ENCODE peak calls at places on chromosomes 13 and 19, in six cellular contexts. S is choroid plexus epithelial cell, B is cardiac muscle cell, O is endodermal cell, G is left ventricle myocardium inferior, N is aorta. L is an unnamed sample.

GRCh38 chr19:6564393-6564792 is 26.6 kb downstream of the CD70 start:
- DNase-seq in S (peak), B (peak), O (no peak), G (no peak), N (no peak), L (no peak)

GRCh38 chr13:51745236-51745635 is 58.7 kb downstream of the DHRS12 start:
- DNase-seq in S (no peak), B (no peak), O (no peak), G (no peak), N (no peak), L (no peak)

GRCh38 chr13:47798906-47799305 is 202.2 kb downstream of the SUCLA2 start:
- DNase-seq in S (peak), B (peak), O (no peak), G (no peak), N (no peak), L (no peak)

GRCh38 chr13:23500858-23501257 is 67.4 kb upstream of the SACS start:
- DNase-seq in S (peak), B (peak), O (no peak), G (no peak), N (no peak), L (no peak)

GRCh38 chr13:52195052-52195837 is 35.8 kb upstream of the NEK3 start:
- DNase-seq in S (peak), B (peak), O (peak), G (peak), N (peak), L (peak)

GRCh38 chr13:99729745-99730144 is 228.5 kb downstream of the TM9SF2 start:
- DNase-seq in S (no peak), B (no peak), O (no peak), G (no peak), N (no peak), L (no peak)

GRCh38 chr19:46878613-46879375 is 18.0 kb downstream of the ARHGAP35 start:
- DNase-seq in S (peak), B (peak), O (peak), G (no peak), N (no peak), L (no peak)

GRCh38 chr19:24029941-24030636 is 56.9 kb upstream of the ZNF254 start:
- DNase-seq in S (no peak), B (no peak), O (peak), G (no peak), N (no peak), L (no peak)

GRCh38 chr13:57557979-57558529 is 73.5 kb upstream of the PCDH17 start:
- DNase-seq in S (peak), B (peak), O (no peak), G (no peak), N (no peak), L (no peak)

GRCh38 chr13:64453831-64454230 is 2776.3 kb downstream of the PCDH9 start:
- DNase-seq in S (peak), B (peak), O (no peak), G (no peak), N (no peak), L (no peak)

GRCh38 chr19:13918726-13919411 is 12.9 kb downstream of the CC2D1A start:
- DNase-seq in S (no peak), B (no peak), O (no peak), G (no peak), N (no peak), L (no peak)

GRCh38 chr19:52343548-52343947 is 7.5 kb downstream of the ZNF610 start:
- DNase-seq in S (peak), B (peak), O (peak), G (peak), N (no peak), L (peak)

GRCh38 chr19:35123573-35123972 is 8.0 kb downstream of the FXYD3 start:
- DNase-seq in S (no peak), B (no peak), O (no peak), G (peak), N (peak), L (peak)

GRCh38 chr19:24054044-24054935 is 32.7 kb upstream of the ZNF254 start:
- DNase-seq in S (peak), B (peak), O (no peak), G (no peak), N (no peak), L (no peak)

GRCh38 chr19:35295792-35296462 is 4.0 kb downstream of the MAG start:
- DNase-seq in S (no peak), B (no peak), O (peak), G (no peak), N (no peak), L (no peak)

GRCh38 chr19:46841458-46842083 is 9.1 kb downstream of the AP2S1 start:
- DNase-seq in S (peak), B (peak), O (peak), G (peak), N (peak), L (no peak)

GRCh38 chr19:8699908-8700307 is 1.3 kb upstream of the ACTL9 start:
- DNase-seq in S (no peak), B (no peak), O (no peak), G (no peak), N (no peak), L (no peak)

GRCh38 chr13:71704650-71705049 is 162.4 kb downstream of the DACH1 start:
- DNase-seq in S (no peak), B (peak), O (no peak), G (no peak), N (no peak), L (no peak)

GRCh38 chr19:31307270-31307669 is 42.0 kb downstream of the TSHZ3 start:
- DNase-seq in S (no peak), B (no peak), O (no peak), G (no peak), N (no peak), L (no peak)

GRCh38 chr19:49390978-49391304 is 2.9 kb downstream of the KASH5 start:
- DNase-seq in S (no peak), B (no peak), O (no peak), G (no peak), N (no peak), L (no peak)

GRCh38 chr19:40398417-40399056 is 8.6 kb upstream of the HIPK4 start:
- DNase-seq in S (peak), B (no peak), O (peak), G (peak), N (no peak), L (peak)

GRCh38 chr19:3575260-3575741 is 2.6 kb downstream of the HMG20B start:
- DNase-seq in S (peak), B (no peak), O (peak), G (no peak), N (no peak), L (peak)

GRCh38 chr13:21475115-21475514 is 16.0 kb upstream of the ZDHHC20 start:
- DNase-seq in S (no peak), B (no peak), O (no peak), G (no peak), N (no peak), L (no peak)

GRCh38 chr13:108777421-108778420 is 148.3 kb downstream of the MYO16 start:
- DNase-seq in S (peak), B (no peak), O (peak), G (no peak), N (no peak), L (no peak)

GRCh38 chr13:82962422-82962821 is 919.9 kb downstream of the SLITRK1 start:
- DNase-seq in S (peak), B (peak), O (no peak), G (no peak), N (no peak), L (no peak)

GRCh38 chr19:54470991-54471782 is 1.9 kb downstream of the CDC42EP5 start:
- DNase-seq in S (no peak), B (no peak), O (peak), G (peak), N (peak), L (peak)

GRCh38 chr19:4083677-4084546 is 17.2 kb upstream of the ZBTB7A start:
- DNase-seq in S (peak), B (no peak), O (no peak), G (no peak), N (no peak), L (peak)

GRCh38 chr13:22173605-22174004 is 502.7 kb downstream of the FGF9 start:
- DNase-seq in S (peak), B (peak), O (no peak), G (no peak), N (no peak), L (no peak)

GRCh38 chr13:106986033-106986484 is 418.1 kb upstream of the ARGLU1 start:
- DNase-seq in S (peak), B (peak), O (peak), G (peak), N (no peak), L (no peak)

DNA sequence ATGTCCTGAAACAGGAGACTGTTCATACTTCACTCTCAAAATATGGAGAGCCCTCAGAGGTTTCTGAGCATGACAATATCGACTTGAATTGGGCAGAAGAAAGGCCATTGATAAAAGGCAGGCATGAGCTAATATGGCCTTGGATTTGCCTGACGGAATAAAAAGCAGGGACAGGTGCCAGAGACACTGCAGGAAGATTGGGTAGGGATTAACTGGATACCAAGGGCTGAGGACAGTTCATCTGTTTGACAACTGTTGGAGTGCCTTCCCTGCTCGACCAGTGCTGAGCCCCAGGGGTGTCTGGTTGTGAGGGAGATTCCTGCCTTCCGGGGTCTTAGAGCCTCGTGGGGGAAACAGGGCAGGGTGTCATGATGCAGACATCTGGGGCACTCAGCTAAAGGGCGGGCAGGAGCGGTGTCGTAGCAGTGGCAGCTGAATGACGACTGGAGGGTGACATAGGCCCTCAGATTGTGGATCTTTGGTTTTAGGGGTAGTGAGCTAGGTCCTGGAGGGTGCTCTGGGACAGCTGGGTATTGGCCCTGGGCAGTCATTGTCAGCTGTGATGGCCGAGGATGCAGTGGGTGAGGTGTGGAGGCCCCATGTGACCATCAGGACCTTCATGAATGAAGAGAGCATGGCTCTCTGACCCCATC is 12.3 kb downstream of the GATAD2A start:
- DNase-seq in S (no peak), B (no peak), O (no peak), G (no peak), N (no peak), L (no peak)
- H3K4me3 ChIP-seq in S (no peak), B (no peak), O (no peak), G (no peak), N (no peak), L (no peak)

DNA sequence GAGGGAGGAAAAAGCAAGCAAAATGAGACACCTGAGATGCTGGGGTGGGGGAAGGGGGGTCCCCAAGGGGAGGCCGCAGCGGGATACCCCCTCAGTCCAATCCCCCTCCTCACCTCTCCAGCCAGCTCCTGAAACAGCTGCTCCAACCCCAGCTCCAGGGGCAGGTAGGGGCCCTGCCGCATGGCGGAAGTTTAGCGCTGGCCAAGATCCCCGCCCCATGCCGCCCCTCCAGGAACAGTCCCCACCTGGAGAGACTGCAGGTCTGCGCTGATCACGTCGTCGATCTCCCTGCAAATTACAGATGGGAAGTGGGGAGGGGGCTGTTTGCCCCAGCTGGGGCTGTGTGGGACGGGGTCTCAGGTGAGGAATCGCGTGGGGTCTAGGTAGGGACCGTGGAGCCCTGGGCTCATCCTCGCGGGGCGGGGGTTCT is 9.0 kb downstream of the CAPN12 start:
- DNase-seq in S (no peak), B (no peak), O (peak), G (no peak), N (peak), L (peak)
- H3K4me3 ChIP-seq in S (no peak), B (no peak), O (peak), G (no peak), N (no peak), L (peak)

GRCh38 chr13:110394371-110394841 is 87.3 kb downstream of the COL4A2 start:
- DNase-seq in S (peak), B (no peak), O (no peak), G (no peak), N (peak), L (no peak)

GRCh38 chr13:110398564-110399507 is 91.8 kb downstream of the COL4A2 start:
- DNase-seq in S (peak), B (peak), O (no peak), G (no peak), N (peak), L (no peak)

GRCh38 chr13:110397445-110397844 is 90.4 kb downstream of the COL4A2 start:
- DNase-seq in S (peak), B (peak), O (no peak), G (no peak), N (peak), L (no peak)

GRCh38 chr13:110396476-110396875 is 89.4 kb downstream of the COL4A2 start:
- DNase-seq in S (no peak), B (no peak), O (no peak), G (no peak), N (no peak), L (no peak)

GRCh38 chr13:110396913-110397379 is 89.9 kb downstream of the COL4A2 start:
- DNase-seq in S (peak), B (peak), O (no peak), G (peak), N (peak), L (peak)
- H3K4me3 ChIP-seq in S (peak), B (no peak), O (no peak), G (peak), N (no peak), L (no peak)

GRCh38 chr19:17266589-17266974 is 661 bp upstream of the BABAM1 start:
- DNase-seq in S (no peak), B (no peak), O (no peak), G (no peak), N (no peak), L (no peak)
- H3K4me3 ChIP-seq in S (no peak), B (no peak), O (no peak), G (peak), N (no peak), L (no peak)

GRCh38 chr19:16326401-16327130 is 1.9 kb downstream of the KLF2 start:
- DNase-seq in S (no peak), B (peak), O (peak), G (no peak), N (no peak), L (no peak)
- H3K4me3 ChIP-seq in S (peak), B (peak), O (peak), G (peak), N (peak), L (peak)

GRCh38 chr13:36518707-36519106 is 86.4 kb downstream of the CCNA1 start:
- DNase-seq in S (no peak), B (no peak), O (no peak), G (no peak), N (no peak), L (no peak)
- H3K4me3 ChIP-seq in S (no peak), B (no peak), O (no peak), G (no peak), N (no peak), L (no peak)

GRCh38 chr13:101452519-101453485 is at the start of gene ITGBL1:
- DNase-seq in S (peak), B (peak), O (peak), G (peak), N (peak), L (no peak)
- H3K4me3 ChIP-seq in S (peak), B (no peak), O (no peak), G (peak), N (peak), L (peak)

L was measured in colonic mucosa.